ENCODE peak calls at places on chromosomes 6 and 20, in ten cellular contexts. O, J, C, T, L, R, S, Z, P and A are unnamed samples.

GRCh38 chr6:109091314-109092009 is 3.2 kb downstream of the SESN1 start:
- DNase-seq in T (no peak), R (no peak), P (peak; percentile 84), L (no peak), C (no peak), J (no peak), O (no peak), Z (no peak), S (no peak), A (no peak)

GRCh38 chr20:48679603-48680002 is 148.2 kb downstream of the PREX1 start:
- DNase-seq in J (peak; percentile 82), P (no peak), O (no peak), T (no peak), S (no peak), L (no peak), R (no peak), C (no peak), Z (no peak), A (no peak)

GRCh38 chr6:5078121-5078695 is 6.9 kb upstream of the PPP1R3G start:
- DNase-seq in O (no peak), Z (no peak), P (no peak), R (no peak), S (no peak), L (no peak), C (no peak), T (no peak), J (no peak), A (peak; percentile 34)

GRCh38 chr6:148407372-148407771 is 64.7 kb downstream of the SASH1 start:
- DNase-seq in C (peak; percentile 87), Z (peak; percentile 95), T (peak; percentile 91), O (peak; percentile 98), R (no peak), P (peak; percentile 68), L (peak; percentile 64), S (peak; percentile 98), J (no peak), A (peak; percentile 98)

GRCh38 chr6:117908246-117909107 is 1.4 kb downstream of the SLC35F1 start:
- DNase-seq in L (no peak), Z (no peak), P (no peak), C (no peak), O (no peak), J (peak; percentile 60), R (no peak), S (no peak), T (no peak), A (no peak)

GRCh38 chr6:141587482-141588266 is 545.1 kb upstream of the GJE1 start:
- DNase-seq in S (peak; percentile 82), J (no peak), C (peak; percentile 47), T (peak; percentile 71), P (no peak), R (no peak), O (peak; percentile 92), L (no peak), Z (no peak), A (peak; percentile 67)

GRCh38 chr6:116966675-116967576 is 89.9 kb downstream of the RFX6 start:
- DNase-seq in J (no peak), R (no peak), T (no peak), Z (no peak), L (no peak), S (no peak), C (no peak), O (no peak), P (no peak), A (peak; percentile 7)

GRCh38 chr6:144064831-144065668 is 30.3 kb downstream of the SF3B5 start:
- DNase-seq in C (no peak), T (no peak), Z (no peak), O (no peak), P (no peak), R (no peak), S (no peak), L (no peak), J (peak; percentile 30), A (no peak)

GRCh38 chr6:16420715-16421461 is 182.5 kb downstream of the GMPR start:
- DNase-seq in S (peak; percentile 60), L (no peak), T (peak; percentile 87), O (peak; percentile 96), J (peak; percentile 10), R (no peak), Z (peak; percentile 60), P (no peak), C (peak; percentile 50), A (peak; percentile 52)

GRCh38 chr6:16415677-16416076 is 177.3 kb downstream of the GMPR start:
- DNase-seq in C (no peak), J (no peak), P (no peak), L (no peak), R (no peak), O (no peak), T (no peak), S (no peak), Z (no peak), A (no peak)

GRCh38 chr6:16420332-16420714 is 181.9 kb downstream of the GMPR start:
- DNase-seq in C (no peak), Z (no peak), J (no peak), R (no peak), L (no peak), O (no peak), T (no peak), S (no peak), P (no peak), A (no peak)

GRCh38 chr6:16421462-16421960 is 183.1 kb downstream of the GMPR start:
- DNase-seq in Z (no peak), S (no peak), C (no peak), T (no peak), O (no peak), J (no peak), P (no peak), R (no peak), L (no peak), A (no peak)

DNA sequence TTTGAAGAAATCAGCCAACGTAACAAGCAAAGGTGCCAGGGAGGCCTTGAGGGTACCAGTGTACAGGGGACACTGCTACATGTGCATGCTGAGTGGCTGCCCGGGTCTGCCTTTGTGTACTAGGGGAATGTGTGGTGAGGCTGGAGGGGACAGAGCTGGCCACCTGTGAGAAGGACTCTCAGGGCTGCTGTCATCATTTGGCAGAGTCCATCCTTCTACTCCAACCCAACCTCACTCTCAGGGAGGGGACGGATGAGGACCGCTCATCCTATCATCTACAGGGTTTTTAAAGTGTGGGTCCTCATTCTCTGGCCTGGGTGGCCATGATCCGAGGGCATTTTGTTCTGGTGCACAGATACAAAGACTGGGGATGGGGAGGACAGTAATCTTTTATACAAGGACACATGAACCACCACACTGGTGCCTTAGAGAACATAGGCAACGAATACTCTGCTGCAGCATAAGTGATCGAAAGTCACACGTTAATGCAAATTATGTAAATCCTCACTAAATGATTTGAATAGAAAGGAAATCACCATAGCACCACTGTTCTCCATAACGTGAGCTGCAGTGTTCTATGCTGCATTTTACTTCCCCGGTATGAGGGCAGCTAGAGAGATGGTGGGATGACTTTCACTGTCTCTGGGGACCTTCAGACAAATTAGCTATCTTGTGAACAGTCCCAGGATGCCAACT is 181.4 kb downstream of the GMPR start:
- DNase-seq in C (no peak), P (no peak), O (no peak), L (no peak), J (no peak), T (no peak), S (no peak), R (no peak), Z (no peak), A (no peak)
- H3K4me3 ChIP-seq in C (no peak overlapping the region), P (no peak overlapping the region), O (no peak overlapping the region), L (no peak overlapping the region), J (no peak overlapping the region), T (no peak overlapping the region), S (no peak overlapping the region), R (no peak overlapping the region), Z (no peak overlapping the region), A (no peak overlapping the region)

GRCh38 chr20:62583424-62583920 is 58.8 kb upstream of the SLCO4A1 start:
- DNase-seq in O (peak; percentile 18), Z (no peak), R (no peak), C (no peak), J (peak; percentile 52), P (no peak), L (no peak), T (no peak), S (peak; percentile 7), A (peak; percentile 19)
- TF ChIP-seq CTCF in O (peak; percentile 4), Z (no peak), R (no peak), C (peak; percentile 15), J (peak; percentile 41), P (peak; percentile 18), L (no peak), T (peak; percentile 40), S (no peak), A (no peak)

DNA sequence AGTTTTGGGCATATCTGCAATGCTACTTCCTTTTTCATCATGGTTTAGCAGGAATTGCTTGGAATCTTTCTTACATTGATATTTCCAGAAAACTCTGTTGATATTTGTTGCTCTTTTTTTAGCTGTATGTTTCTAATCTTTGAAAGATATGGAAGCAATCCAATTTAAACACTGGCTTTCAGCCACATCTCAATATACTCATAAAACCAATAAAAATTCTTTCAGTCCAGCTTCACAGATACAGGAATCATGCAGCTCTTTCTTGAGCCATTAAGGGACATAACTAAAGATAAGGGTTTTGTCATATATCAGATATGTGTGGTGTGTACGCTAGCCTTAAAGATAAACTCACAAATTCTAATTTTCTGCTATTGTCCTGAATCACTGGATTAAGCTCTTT is 47.4 kb downstream of the PKIB start:
- DNase-seq in Z (no peak), S (peak; percentile 87), R (no peak), O (no peak), C (peak; percentile 34), L (no peak), P (no peak), J (no peak), T (no peak), A (no peak)
- H3K4me3 ChIP-seq in Z (no peak overlapping the region), S (no peak overlapping the region), R (no peak overlapping the region), O (no peak overlapping the region), C (no peak overlapping the region), L (no peak overlapping the region), P (no peak overlapping the region), J (no peak overlapping the region), T (no peak overlapping the region), A (no peak overlapping the region)

GRCh38 chr6:1247058-1247457 is 64.8 kb upstream of the FOXQ1 start:
- DNase-seq in T (no peak), S (no peak), Z (no peak), C (no peak), J (no peak), O (no peak), R (no peak), P (no peak), L (no peak), A (no peak)

GRCh38 chr6:1244278-1244677 is 67.6 kb upstream of the FOXQ1 start:
- DNase-seq in T (no peak), P (no peak), Z (no peak), O (no peak), L (no peak), C (no peak), J (no peak), R (no peak), S (no peak), A (no peak)

GRCh38 chr6:1242439-1242838 is 69.5 kb upstream of the FOXQ1 start:
- DNase-seq in Z (peak; percentile 0), C (peak; percentile 10), L (no peak), J (no peak), P (no peak), R (no peak), S (no peak), T (peak; percentile 37), O (peak; percentile 54), A (no peak)

GRCh38 chr6:1242021-1242420 is 69.9 kb upstream of the FOXQ1 start:
- DNase-seq in Z (no peak), P (no peak), L (no peak), O (no peak), J (no peak), C (no peak), R (no peak), T (no peak), S (no peak), A (no peak)

DNA sequence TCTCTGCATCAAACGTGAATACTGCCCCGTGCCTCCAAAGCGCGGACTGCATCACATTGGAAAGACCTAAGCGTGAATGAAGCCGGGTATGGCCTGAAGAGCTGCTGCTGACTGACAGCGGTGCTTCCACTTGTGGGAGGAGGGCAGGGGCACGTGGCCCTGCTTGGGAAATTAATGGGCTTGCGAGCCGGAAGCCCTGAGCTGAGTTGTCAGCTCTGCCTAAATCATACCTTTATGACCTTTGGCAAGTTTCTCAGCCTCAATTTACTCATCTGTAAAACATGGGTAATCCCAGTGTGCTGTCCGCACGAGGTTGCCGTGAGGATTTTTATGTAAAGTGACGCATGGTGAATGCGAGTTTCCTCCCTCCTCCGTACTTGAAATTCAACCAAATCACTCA is 67.0 kb upstream of the FOXQ1 start:
- DNase-seq in C (no peak), J (no peak), O (no peak), Z (no peak), R (no peak), T (peak; percentile 52), S (no peak), P (no peak), L (no peak), A (no peak)
- TF ChIP-seq CTCF in C (no peak), J (no peak), O (no peak), Z (no peak), R (no peak), T (no peak), S (no peak), P (no peak), L (no peak), A (no peak)